ENCODE peak calls at places on chromosomes 7 and 10, in five cellular contexts. G is K562, N is H1, P is HepG2, O is GM12878. L is an unnamed sample. For H3K36me3, the result is how much of the 10 kb centered on the place peaks cover.

GRCh38 chr10:116878123-116878522 is 28.8 kb downstream of the ENO4 start:
- DNase-seq in G (no peak), P (no peak), O (no peak), N (no peak), L (no peak)

GRCh38 chr10:128896183-128896805 is 570.7 kb upstream of the MGMT start:
- DNase-seq in O (no peak), N (no peak), P (no peak), G (no peak), L (no peak)

GRCh38 chr10:47245731-47246350 is 54.2 kb upstream of the GDF10 start:
- DNase-seq in P (no peak), G (no peak), N (no peak), O (no peak), L (no peak)

GRCh38 chr7:65915921-65916657 is 43.2 kb downstream of the VKORC1L1 start:
- DNase-seq in O (no peak), N (no peak), P (no peak), G (no peak), L (no peak)

GRCh38 chr10:73758704-73759511 is 14.7 kb downstream of the SEC24C start:
- DNase-seq in O (no peak), P (no peak), G (no peak), N (no peak), L (no peak)

GRCh38 chr10:6052247-6053221 is 9.6 kb downstream of the IL2RA start:
- DNase-seq in G (no peak), P (no peak), N (peak), O (peak), L (no peak)

GRCh38 chr7:134327896-134328295 is 11.2 kb upstream of the SLC35B4 start:
- DNase-seq in N (peak), G (peak), O (peak), P (peak), L (peak)

GRCh38 chr10:14971867-14972448 is 12.8 kb downstream of the MEIG1 start:
- DNase-seq in P (no peak), O (no peak), N (peak), G (peak), L (no peak)

GRCh38 chr7:40796723-40797122 is 661.9 kb downstream of the SUGCT start:
- DNase-seq in G (no peak), O (no peak), N (no peak), P (no peak), L (no peak)

GRCh38 chr7:154928136-154929005 is 74.6 kb downstream of the PAXIP1 start:
- DNase-seq in P (peak), O (peak), N (no peak), G (peak), L (peak)

GRCh38 chr7:23058412-23059096 is 44.6 kb upstream of the HYCC1 start:
- DNase-seq in O (no peak), N (no peak), P (no peak), G (no peak), L (no peak)

GRCh38 chr7:148894596-148894995 is 10.5 kb upstream of the EZH2 start:
- DNase-seq in O (no peak), P (no peak), N (no peak), G (no peak), L (no peak)

GRCh38 chr10:117053548-117053947 is 48.6 kb upstream of the SHTN1 start:
- DNase-seq in P (no peak), N (no peak), O (no peak), G (no peak), L (no peak)

GRCh38 chr7:116576350-116577319 is 51.8 kb downstream of the CAV1 start:
- DNase-seq in P (no peak), G (peak), N (no peak), O (no peak), L (no peak)

GRCh38 chr7:27548304-27548703 is 114.4 kb downstream of the HIBADH start:
- DNase-seq in P (no peak), G (no peak), N (no peak), O (no peak), L (no peak)

GRCh38 chr7:73828107-73828803 is 2.5 kb upstream of the CLDN4 start:
- DNase-seq in P (peak), G (peak), O (no peak), N (no peak), L (peak)

GRCh38 chr7:25399000-25399750 is 170.9 kb upstream of the NPVF start:
- DNase-seq in O (no peak), P (no peak), G (no peak), N (no peak), L (no peak)

GRCh38 chr10:87705339-87705738 is 45.7 kb downstream of the PAPSS2 start:
- DNase-seq in P (no peak), G (no peak), O (no peak), N (no peak), L (no peak)

GRCh38 chr10:76950354-76950753 is 687.3 kb downstream of the KCNMA1 start:
- DNase-seq in O (no peak), P (no peak), G (no peak), N (no peak), L (no peak)

GRCh38 chr7:23472974-23473847 is 2.9 kb upstream of the IGF2BP3 start:
- DNase-seq in G (peak), P (peak), O (no peak), N (peak), L (no peak)

GRCh38 chr10:92972066-92972870 is 88.3 kb upstream of the CYP26C1 start:
- DNase-seq in N (no peak), O (no peak), G (peak), P (peak), L (peak)

GRCh38 chr7:157795631-157796030 is 458.8 kb downstream of the DNAJB6 start:
- DNase-seq in G (no peak), N (no peak), P (no peak), O (no peak), L (no peak)

GRCh38 chr7:85074-85945 is 107.1 kb upstream of the FAM20C start:
- DNase-seq in P (no peak), G (no peak), O (no peak), N (no peak), L (peak)

GRCh38 chr10:80468806-80469421 is 14.8 kb downstream of the TSPAN14 start:
- DNase-seq in N (no peak), P (no peak), G (no peak), O (no peak), L (no peak)

GRCh38 chr7:31744294-31744874 is 57.4 kb downstream of the PPP1R17 start:
- DNase-seq in P (peak), O (peak), N (peak), G (peak), L (peak)

GRCh38 chr7:154693646-154694045 is 309.3 kb downstream of the PAXIP1 start:
- DNase-seq in P (no peak), G (peak), O (no peak), N (no peak), L (no peak)

GRCh38 chr7:156005202-156005821 is 193.0 kb upstream of the SHH start:
- DNase-seq in O (no peak), G (no peak), P (no peak), N (no peak), L (no peak)

GRCh38 chr7:45119550-45119949 is 8.1 kb upstream of the TBRG4 start:
- DNase-seq in N (no peak), P (no peak), O (no peak), G (no peak), L (no peak)

GRCh38 chr10:74223755-74224530 is 72.9 kb downstream of the ADK start:
- DNase-seq in O (no peak), G (no peak), N (no peak), P (no peak), L (peak)

GRCh38 chr10:96695366-96695765 is 24.9 kb downstream of the PIK3AP1 start:
- DNase-seq in N (no peak), O (no peak), P (no peak), G (no peak), L (no peak)

GRCh38 chr10:43236176-43236850 is 30.6 kb downstream of the RASGEF1A start:
- DNase-seq in P (no peak), O (no peak), N (no peak), G (no peak), L (no peak)

GRCh38 chr10:122727426-122727825 is 27.8 kb upstream of the C10orf120 start:
- DNase-seq in P (no peak), O (no peak), G (no peak), N (no peak), L (no peak)
- H3K36me3 ChIP-seq in P (under half), O (under half), G (under half), N (under half), L (under half)

DNA sequence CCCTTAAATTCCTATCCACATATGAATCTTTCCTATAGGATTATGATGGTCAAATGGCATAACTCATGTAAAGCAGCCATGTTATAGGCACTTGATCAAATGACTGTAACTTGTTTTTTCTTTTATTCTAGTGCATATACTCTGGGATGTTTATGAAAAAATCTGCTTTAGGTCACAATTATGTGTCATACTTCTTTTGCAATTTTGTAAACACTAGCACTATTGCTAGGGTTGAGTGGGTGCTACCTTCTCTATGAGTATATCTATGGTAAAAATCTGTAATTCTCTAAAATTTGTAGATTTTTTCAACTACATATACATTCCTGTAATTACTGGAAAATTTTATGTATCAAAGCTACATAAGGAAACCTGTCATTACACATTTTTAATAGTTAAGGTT is 50.0 kb downstream of the HGF start:
- DNase-seq in G (no peak), N (no peak), O (no peak), P (no peak), L (no peak)
- TF ChIP-seq SP1 in G (no peak), N (no peak), O (no peak), P (no peak), L (no peak)

DNA sequence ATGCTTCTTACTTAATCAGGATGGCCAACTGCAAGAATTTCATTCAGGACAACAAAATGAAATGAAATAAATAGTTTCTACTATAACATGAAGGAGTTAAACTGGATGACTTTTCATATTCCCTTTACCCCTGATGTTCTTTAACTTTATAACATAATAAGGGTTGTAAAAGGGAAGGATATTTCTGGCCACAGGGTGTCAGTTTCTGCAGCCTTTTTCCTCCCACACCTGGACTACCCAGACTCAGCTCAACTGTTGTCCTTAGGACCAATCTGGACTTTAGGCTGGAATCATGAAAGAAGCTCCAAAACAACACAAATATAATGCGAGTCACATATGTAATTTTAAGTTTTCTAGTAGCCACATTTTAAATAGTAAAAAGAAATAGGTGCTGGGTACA is 43.4 kb downstream of the PRPS1L1 start:
- DNase-seq in O (no peak), N (no peak), G (no peak), P (no peak), L (no peak)
- TF ChIP-seq POLR2AphosphoS5 in O (no peak), N (no peak), G (no peak), P (no peak), L (no peak)

GRCh38 chr7:158796667-158797066 is 32.6 kb downstream of the ESYT2 start:
- DNase-seq in O (no peak), G (no peak), P (no peak), N (no peak), L (no peak)
- H3K36me3 ChIP-seq in O (under half), G (half or more), P (under half), N (under half), L (under half)

GRCh38 chr7:150806863-150807262 is 6.3 kb downstream of the TMEM176A start:
- DNase-seq in N (no peak), O (no peak), G (no peak), P (peak), L (no peak)
- TF ChIP-seq SP1 in N (no peak), O (no peak), G (no peak), P (no peak), L (no peak)

L was measured in HCT116.